ENCODE peak calls at places on chromosome 1, in nine cellular contexts. Z, V, L, T, X, C, R, K and N are unnamed samples.

GRCh38 chr1:39957299-39958020 is 2.5 kb downstream of the MFSD2A start:
- DNase-seq in Z (no peak), V (peak; percentile 38), L (no peak), T (peak; percentile 27), X (no peak), C (no peak), R (peak; percentile 28), K (no peak), N (no peak)

GRCh38 chr1:50271968-50272578 is 151.2 kb downstream of the DMRTA2 start:
- DNase-seq in Z (peak; percentile 69), V (peak; percentile 19), L (peak; percentile 45), T (no peak), X (peak; percentile 13), C (no peak), R (no peak), K (no peak), N (peak; percentile 57)

GRCh38 chr1:221631551-221631950 is 110.3 kb downstream of the DUSP10 start:
- DNase-seq in Z (no peak), V (no peak), L (no peak), T (no peak), X (no peak), C (no peak), R (no peak), K (no peak), N (no peak)

GRCh38 chr1:95095833-95096217 is 21.3 kb upstream of the TLCD4 start:
- DNase-seq in Z (peak; percentile 50), V (no peak), L (no peak), T (no peak), X (no peak), C (no peak), R (peak; percentile 84), K (no peak), N (peak; percentile 76)

GRCh38 chr1:243322326-243322725 is 66.5 kb downstream of the SDCCAG8 start:
- DNase-seq in Z (no peak), V (no peak), L (no peak), T (peak; percentile 50), X (no peak), C (no peak), R (no peak), K (no peak), N (no peak)

GRCh38 chr1:50462964-50463363 is 39.7 kb upstream of the DMRTA2 start:
- DNase-seq in Z (no peak), V (no peak), L (no peak), T (no peak), X (no peak), C (no peak), R (no peak), K (no peak), N (no peak)

GRCh38 chr1:155206891-155207577 is 663 bp downstream of the THBS3 start:
- DNase-seq in Z (peak; percentile 81), V (peak; percentile 88), L (peak; percentile 94), T (peak; percentile 84), X (peak; percentile 84), C (peak; percentile 90), R (peak; percentile 74), K (peak; percentile 70), N (peak; percentile 83)

GRCh38 chr1:44950434-44950833 is 36.0 kb downstream of the EIF2B3 start:
- DNase-seq in Z (no peak), V (no peak), L (no peak), T (no peak), X (no peak), C (no peak), R (no peak), K (no peak), N (no peak)

GRCh38 chr1:6342031-6342430 is 51.5 kb downstream of the ACOT7 start:
- DNase-seq in Z (no peak), V (no peak), L (no peak), T (no peak), X (no peak), C (peak; percentile 87), R (no peak), K (no peak), N (no peak)

GRCh38 chr1:27544818-27545612 is 55.0 kb upstream of the WASF2 start:
- DNase-seq in Z (no peak), V (peak; percentile 40), L (no peak), T (peak; percentile 52), X (no peak), C (no peak), R (peak; percentile 41), K (no peak), N (no peak)

GRCh38 chr1:10900265-10900651 is 103.8 kb upstream of the CASZ1 start:
- DNase-seq in Z (no peak), V (no peak), L (no peak), T (no peak), X (no peak), C (peak; percentile 39), R (no peak), K (no peak), N (no peak)

GRCh38 chr1:51819810-51820209 is 58.7 kb downstream of the NRDC start:
- DNase-seq in Z (no peak), V (no peak), L (no peak), T (peak; percentile 8), X (no peak), C (no peak), R (peak; percentile 31), K (no peak), N (no peak)

GRCh38 chr1:221886311-221887090 is 144.6 kb upstream of the DUSP10 start:
- DNase-seq in Z (no peak), V (peak; percentile 72), L (no peak), T (no peak), X (no peak), C (no peak), R (no peak), K (no peak), N (no peak)

GRCh38 chr1:54188291-54188690 is 11.5 kb downstream of the CYB5RL start:
- DNase-seq in Z (no peak), V (no peak), L (no peak), T (no peak), X (no peak), C (no peak), R (peak; percentile 56), K (no peak), N (no peak)

GRCh38 chr1:204673909-204674701 is 11.4 kb downstream of the LRRN2 start:
- DNase-seq in Z (no peak), V (no peak), L (no peak), T (no peak), X (no peak), C (no peak), R (no peak), K (no peak), N (no peak)

GRCh38 chr1:100713636-100714035 is 5.9 kb upstream of the VCAM1 start:
- DNase-seq in Z (no peak), V (no peak), L (no peak), T (no peak), X (no peak), C (no peak), R (no peak), K (no peak), N (no peak)

GRCh38 chr1:48649880-48650279 is 126.8 kb downstream of the BEND5 start:
- DNase-seq in Z (no peak), V (no peak), L (no peak), T (no peak), X (no peak), C (no peak), R (no peak), K (no peak), N (no peak)

GRCh38 chr1:96509944-96510343 is 211.6 kb upstream of the PTBP2 start:
- DNase-seq in Z (no peak), V (no peak), L (no peak), T (no peak), X (no peak), C (no peak), R (no peak), K (no peak), N (no peak)

GRCh38 chr1:62229932-62230331 is 35.3 kb downstream of the L1TD1 start:
- DNase-seq in Z (no peak), V (no peak), L (no peak), T (no peak), X (no peak), C (no peak), R (no peak), K (no peak), N (no peak)

GRCh38 chr1:67072749-67073148 is 18.8 kb upstream of the SLC35D1 start:
- DNase-seq in Z (no peak), V (no peak), L (no peak), T (no peak), X (no peak), C (no peak), R (no peak), K (no peak), N (no peak)